ENCODE peak calls at places on chromosomes 7 and 10, in four cellular contexts. One of them, this sample, is unnamed.

GRCh38 chr10:96431211-96431970 is 72.6 kb upstream of the OPALIN start:
- DNase-seq in mesenchymal stem cell: no peak
- DNase-seq in H1: no peak
- DNase-seq in IMR-90: no peak
- DNase-seq in this sample: no peak

GRCh38 chr10:71517310-71518159 is 120.8 kb downstream of the CDH23 start:
- DNase-seq in IMR-90: no peak
- DNase-seq in H1: no peak
- DNase-seq in mesenchymal stem cell: no peak
- DNase-seq in this sample: no peak

GRCh38 chr7:525740-526139 is 6.1 kb upstream of the PDGFA start:
- DNase-seq in mesenchymal stem cell: no peak
- DNase-seq in IMR-90: no peak
- DNase-seq in H1: no peak
- DNase-seq in this sample: no peak

GRCh38 chr7:2301510-2301860 is 12.8 kb downstream of the SNX8 start:
- DNase-seq in IMR-90: no peak
- DNase-seq in H1: no peak
- DNase-seq in mesenchymal stem cell: peak; percentile 35
- DNase-seq in this sample: no peak

GRCh38 chr10:73997479-73997805 is 474 bp upstream of the VCL start:
- DNase-seq in H1: no peak
- DNase-seq in mesenchymal stem cell: no peak
- DNase-seq in IMR-90: no peak
- DNase-seq in this sample: no peak

GRCh38 chr7:119900996-119901395 is 372.0 kb upstream of the KCND2 start:
- DNase-seq in mesenchymal stem cell: no peak
- DNase-seq in IMR-90: no peak
- DNase-seq in H1: no peak
- DNase-seq in this sample: peak; percentile 14

GRCh38 chr7:42605800-42606199 is 306.1 kb downstream of the C7orf25 start:
- DNase-seq in H1: no peak
- DNase-seq in mesenchymal stem cell: peak; percentile 8
- DNase-seq in IMR-90: no peak
- DNase-seq in this sample: no peak

GRCh38 chr10:72088879-72089585 is 681 bp upstream of the SPOCK2 start:
- DNase-seq in IMR-90: no peak
- DNase-seq in mesenchymal stem cell: peak; percentile 52
- DNase-seq in H1: no peak
- DNase-seq in this sample: no peak

GRCh38 chr7:100570954-100571828 is 2.5 kb downstream of the SAP25 start:
- DNase-seq in IMR-90: no peak
- DNase-seq in mesenchymal stem cell: peak; percentile 46
- DNase-seq in H1: no peak
- DNase-seq in this sample: peak; percentile 10

GRCh38 chr7:7943951-7944350 is 24.6 kb upstream of the GLCCI1 start:
- DNase-seq in mesenchymal stem cell: no peak
- DNase-seq in IMR-90: no peak
- DNase-seq in H1: no peak
- DNase-seq in this sample: no peak

GRCh38 chr7:7946486-7946885 is 22.1 kb upstream of the GLCCI1 start:
- DNase-seq in mesenchymal stem cell: no peak
- DNase-seq in H1: no peak
- DNase-seq in IMR-90: no peak
- DNase-seq in this sample: peak; percentile 57

GRCh38 chr7:7948233-7948632 is 20.4 kb upstream of the GLCCI1 start:
- DNase-seq in H1: no peak
- DNase-seq in mesenchymal stem cell: no peak
- DNase-seq in IMR-90: no peak
- DNase-seq in this sample: peak; percentile 48

GRCh38 chr7:7944619-7945282 is 23.8 kb upstream of the GLCCI1 start:
- DNase-seq in IMR-90: no peak
- DNase-seq in mesenchymal stem cell: no peak
- DNase-seq in H1: no peak
- DNase-seq in this sample: no peak
- H3K9ac ChIP-seq in IMR-90: no peak overlapping the region
- H3K9ac ChIP-seq in mesenchymal stem cell: no peak overlapping the region
- H3K9ac ChIP-seq in H1: no peak overlapping the region
- H3K9ac ChIP-seq in this sample: no peak overlapping the region

GRCh38 chr10:3113343-3113720 is 46.0 kb downstream of the PFKP start:
- DNase-seq in IMR-90: no peak
- DNase-seq in H1: no peak
- DNase-seq in mesenchymal stem cell: no peak
- DNase-seq in this sample: no peak
- H3K18ac ChIP-seq in IMR-90: no peak overlapping the region
- H3K18ac ChIP-seq in H1: no peak overlapping the region
- H3K18ac ChIP-seq in mesenchymal stem cell: no peak overlapping the region
- H3K18ac ChIP-seq in this sample: no peak overlapping the region

GRCh38 chr7:65269150-65269856 is 104.4 kb upstream of the ZNF92 start:
- DNase-seq in IMR-90: peak; percentile 58
- DNase-seq in mesenchymal stem cell: peak; percentile 57
- DNase-seq in H1: peak; percentile 88
- DNase-seq in this sample: no peak
- H2BK5ac ChIP-seq in IMR-90: no peak overlapping the region
- H2BK5ac ChIP-seq in mesenchymal stem cell: no peak overlapping the region
- H2BK5ac ChIP-seq in H1: no peak overlapping the region
- H2BK5ac ChIP-seq in this sample: no peak overlapping the region

GRCh38 chr10:62047240-62047897 is 145.9 kb downstream of the ARID5B start:
- DNase-seq in mesenchymal stem cell: peak; percentile 62
- DNase-seq in H1: no peak
- DNase-seq in IMR-90: peak; percentile 81
- DNase-seq in this sample: no peak
- H3K9ac ChIP-seq in mesenchymal stem cell: peak overlapping the region; percentile 98
- H3K9ac ChIP-seq in H1: no peak overlapping the region
- H3K9ac ChIP-seq in IMR-90: peak overlapping the region; percentile 61
- H3K9ac ChIP-seq in this sample: no peak overlapping the region

DNA sequence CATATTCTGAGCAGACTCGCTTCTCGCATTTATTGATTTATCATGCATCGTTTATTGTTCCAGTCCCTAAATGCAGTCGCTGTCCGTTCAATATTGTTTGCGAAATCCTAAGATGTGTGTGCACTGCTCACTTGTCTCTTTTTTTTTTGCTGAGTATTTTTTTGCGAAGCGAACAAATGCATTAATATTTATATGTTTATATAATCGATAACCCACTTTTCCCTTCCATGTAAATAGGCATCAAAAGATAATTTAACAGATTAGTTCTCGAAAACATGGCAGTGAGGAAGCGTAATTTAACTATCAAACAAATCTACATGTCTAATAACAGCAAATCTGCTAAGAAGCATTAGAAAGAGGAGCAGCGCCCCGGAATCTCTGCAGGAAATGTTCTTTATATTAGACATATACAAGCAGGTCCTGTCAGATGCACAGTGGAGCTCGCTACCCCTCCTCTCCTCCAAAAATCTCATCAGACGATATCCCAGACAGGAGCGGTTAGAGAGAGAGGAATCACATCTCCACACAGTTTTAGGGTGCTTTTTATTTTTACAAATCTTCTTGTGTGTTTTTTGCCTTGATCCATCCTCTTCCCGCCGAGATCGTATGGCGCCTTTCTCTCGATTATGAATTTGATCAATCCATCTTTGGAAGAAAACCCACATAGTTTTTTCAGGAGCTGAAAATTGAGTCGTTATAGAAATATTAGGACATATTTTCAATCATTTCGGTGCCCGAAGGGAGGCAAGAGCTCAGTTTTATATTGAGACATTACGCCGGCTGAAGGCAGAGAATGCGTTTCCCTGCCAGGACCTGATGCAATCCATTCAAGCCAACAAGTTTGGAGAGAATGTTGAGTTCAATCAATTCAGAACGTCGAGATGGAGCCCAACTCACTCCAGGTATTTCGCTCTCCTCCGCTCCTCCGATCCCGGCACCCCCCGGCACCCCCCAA is at the start of gene ARID5B:
- DNase-seq in mesenchymal stem cell: peak; percentile 84
- DNase-seq in H1: no peak
- DNase-seq in IMR-90: peak; percentile 72
- DNase-seq in this sample: peak; percentile 20
- H3K18ac ChIP-seq in mesenchymal stem cell: peak within 1 kb of the TSS; percentile 63
- H3K18ac ChIP-seq in H1: no peak within 1 kb of the TSS
- H3K18ac ChIP-seq in IMR-90: peak within 1 kb of the TSS; percentile 96
- H3K18ac ChIP-seq in this sample: no peak within 1 kb of the TSS

GRCh38 chr10:131792011-131792651 is 108.7 kb upstream of the PPP2R2D start:
- DNase-seq in IMR-90: no peak
- DNase-seq in mesenchymal stem cell: no peak
- DNase-seq in H1: no peak
- DNase-seq in this sample: no peak

GRCh38 chr10:131788386-131788785 is 112.4 kb upstream of the PPP2R2D start:
- DNase-seq in IMR-90: no peak
- DNase-seq in H1: no peak
- DNase-seq in mesenchymal stem cell: no peak
- DNase-seq in this sample: no peak

GRCh38 chr10:131787961-131788360 is 112.8 kb upstream of the PPP2R2D start:
- DNase-seq in mesenchymal stem cell: no peak
- DNase-seq in IMR-90: no peak
- DNase-seq in H1: no peak
- DNase-seq in this sample: no peak

GRCh38 chr10:131789516-131789915 is 111.3 kb upstream of the PPP2R2D start:
- DNase-seq in H1: no peak
- DNase-seq in mesenchymal stem cell: no peak
- DNase-seq in IMR-90: no peak
- DNase-seq in this sample: no peak

GRCh38 chr10:131790021-131790420 is 110.8 kb upstream of the PPP2R2D start:
- DNase-seq in IMR-90: no peak
- DNase-seq in mesenchymal stem cell: no peak
- DNase-seq in H1: no peak
- DNase-seq in this sample: no peak
- H2BK5ac ChIP-seq in IMR-90: no peak overlapping the region
- H2BK5ac ChIP-seq in mesenchymal stem cell: no peak overlapping the region
- H2BK5ac ChIP-seq in H1: no peak overlapping the region
- H2BK5ac ChIP-seq in this sample: no peak overlapping the region

GRCh38 chr7:20021834-20022233 is 195.3 kb downstream of the MACC1 start:
- DNase-seq in IMR-90: no peak
- DNase-seq in H1: no peak
- DNase-seq in mesenchymal stem cell: no peak
- DNase-seq in this sample: no peak

GRCh38 chr7:20016669-20017068 is 200.5 kb downstream of the MACC1 start:
- DNase-seq in H1: no peak
- DNase-seq in mesenchymal stem cell: no peak
- DNase-seq in IMR-90: no peak
- DNase-seq in this sample: no peak

DNA sequence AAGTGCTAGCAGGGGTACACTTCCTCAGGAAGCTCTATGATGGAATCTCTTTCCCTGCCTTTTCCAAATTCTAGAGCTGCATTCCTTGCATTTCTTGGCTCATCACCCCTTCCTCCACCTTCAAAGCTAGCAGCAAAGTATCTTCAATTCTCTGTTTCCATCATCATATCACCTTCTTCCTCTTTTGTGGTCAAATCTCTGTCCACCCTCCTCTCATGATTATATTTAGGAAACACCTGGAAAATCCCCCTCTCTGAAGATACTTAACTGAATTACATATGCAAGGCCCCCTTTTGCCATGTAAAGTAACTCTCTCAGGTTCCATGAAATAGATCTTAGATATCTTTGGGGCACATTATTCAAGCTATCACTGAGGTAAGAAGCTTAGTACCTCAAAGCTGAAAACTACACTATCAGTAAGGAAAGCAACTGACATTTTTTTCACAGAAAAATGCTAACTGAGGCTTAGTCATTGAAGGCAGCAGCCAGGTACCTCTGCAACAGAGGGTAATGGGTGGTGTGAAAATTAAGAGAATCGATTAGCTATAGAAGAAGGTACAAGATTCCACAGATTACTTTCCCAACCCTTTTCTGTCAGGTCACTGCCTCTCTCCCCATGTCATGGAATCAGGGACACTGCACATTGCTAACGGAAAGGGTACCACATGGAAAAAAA is 197.3 kb downstream of the MACC1 start:
- DNase-seq in IMR-90: no peak
- DNase-seq in mesenchymal stem cell: no peak
- DNase-seq in H1: peak; percentile 15
- DNase-seq in this sample: no peak
- H3K9ac ChIP-seq in IMR-90: no peak overlapping the region
- H3K9ac ChIP-seq in mesenchymal stem cell: no peak overlapping the region
- H3K9ac ChIP-seq in H1: no peak overlapping the region
- H3K9ac ChIP-seq in this sample: no peak overlapping the region

This sample was measured in trophoblast cell.